ENCODE peak calls at places on chromosomes 3 and 15, in four cellular contexts. One of them, this sample, is unnamed.

GRCh38 chr3:162492446-162493081 is 996.0 kb downstream of the OTOL1 start:
- DNase-seq in MM.1S: no peak
- DNase-seq in foreskin fibroblast: peak
- DNase-seq in lung: no peak
- DNase-seq in this sample: no peak

GRCh38 chr3:117104792-117105191 is 395.2 kb downstream of the TUSC7 start:
- DNase-seq in foreskin fibroblast: peak
- DNase-seq in lung: no peak
- DNase-seq in MM.1S: no peak
- DNase-seq in this sample: no peak

GRCh38 chr3:141643391-141643790 is 94.7 kb upstream of the RNF7 start:
- DNase-seq in MM.1S: no peak
- DNase-seq in foreskin fibroblast: no peak
- DNase-seq in lung: no peak
- DNase-seq in this sample: no peak

GRCh38 chr15:80999623-81000036 is 1.1 kb upstream of the TLNRD1 start:
- DNase-seq in lung: no peak
- DNase-seq in MM.1S: peak
- DNase-seq in foreskin fibroblast: no peak
- DNase-seq in this sample: no peak

GRCh38 chr3:27387625-27388024 is 18.4 kb upstream of the NEK10 start:
- DNase-seq in lung: no peak
- DNase-seq in MM.1S: no peak
- DNase-seq in foreskin fibroblast: no peak
- DNase-seq in this sample: no peak

GRCh38 chr3:126261037-126261436 is 80.7 kb upstream of the ALDH1L1 start:
- DNase-seq in lung: peak
- DNase-seq in MM.1S: no peak
- DNase-seq in foreskin fibroblast: peak
- DNase-seq in this sample: peak

GRCh38 chr3:178804606-178805005 is 267.0 kb downstream of the ZMAT3 start:
- DNase-seq in foreskin fibroblast: peak
- DNase-seq in lung: no peak
- DNase-seq in MM.1S: no peak
- DNase-seq in this sample: no peak

GRCh38 chr3:184505479-184505878 is 56.1 kb upstream of the EPHB3 start:
- DNase-seq in MM.1S: no peak
- DNase-seq in foreskin fibroblast: no peak
- DNase-seq in lung: no peak
- DNase-seq in this sample: no peak

GRCh38 chr15:51369451-51369761 is 28.0 kb downstream of the GLDN start:
- DNase-seq in lung: no peak
- DNase-seq in MM.1S: no peak
- DNase-seq in foreskin fibroblast: no peak
- DNase-seq in this sample: no peak

GRCh38 chr15:49467782-49468181 is 44.7 kb downstream of the FGF7 start:
- DNase-seq in MM.1S: no peak
- DNase-seq in lung: no peak
- DNase-seq in foreskin fibroblast: peak
- DNase-seq in this sample: no peak

GRCh38 chr3:160921020-160921635 is 165.1 kb downstream of the PPM1L start:
- DNase-seq in lung: no peak
- DNase-seq in foreskin fibroblast: peak
- DNase-seq in MM.1S: no peak
- DNase-seq in this sample: no peak

GRCh38 chr15:91279481-91279880 is 179.4 kb downstream of the SV2B start:
- DNase-seq in MM.1S: no peak
- DNase-seq in foreskin fibroblast: no peak
- DNase-seq in lung: no peak
- DNase-seq in this sample: no peak

GRCh38 chr3:132972333-132972732 is 65.9 kb upstream of the TMEM108 start:
- DNase-seq in lung: no peak
- DNase-seq in MM.1S: no peak
- DNase-seq in foreskin fibroblast: peak
- DNase-seq in this sample: no peak

GRCh38 chr3:70621451-70621850 is 309.0 kb upstream of the MDFIC2 start:
- DNase-seq in lung: no peak
- DNase-seq in foreskin fibroblast: no peak
- DNase-seq in MM.1S: no peak
- DNase-seq in this sample: no peak

GRCh38 chr3:43024183-43024865 is 45.2 kb downstream of the GASK1A start:
- DNase-seq in MM.1S: no peak
- DNase-seq in foreskin fibroblast: no peak
- DNase-seq in lung: no peak
- DNase-seq in this sample: no peak

GRCh38 chr3:17384567-17385296 is 357.7 kb downstream of the TBC1D5 start:
- DNase-seq in lung: no peak
- DNase-seq in foreskin fibroblast: peak
- DNase-seq in MM.1S: no peak
- DNase-seq in this sample: no peak

GRCh38 chr3:16357698-16358097 is 92.7 kb downstream of the OXNAD1 start:
- DNase-seq in lung: no peak
- DNase-seq in MM.1S: no peak
- DNase-seq in foreskin fibroblast: no peak
- DNase-seq in this sample: no peak

GRCh38 chr3:156826896-156827882 is 1.0 kb downstream of the LEKR1 start:
- DNase-seq in MM.1S: no peak
- DNase-seq in foreskin fibroblast: no peak
- DNase-seq in lung: no peak
- DNase-seq in this sample: no peak

GRCh38 chr3:47440131-47440530 is 35.6 kb downstream of the SCAP start:
- DNase-seq in MM.1S: no peak
- DNase-seq in lung: no peak
- DNase-seq in foreskin fibroblast: peak
- DNase-seq in this sample: no peak

GRCh38 chr15:49902791-49903481 is 216.1 kb downstream of the ATP8B4 start:
- DNase-seq in MM.1S: no peak
- DNase-seq in lung: no peak
- DNase-seq in foreskin fibroblast: peak
- DNase-seq in this sample: no peak

GRCh38 chr15:40754574-40754882 is 526 bp downstream of the RMDN3 start:
- DNase-seq in foreskin fibroblast: peak
- DNase-seq in MM.1S: no peak
- DNase-seq in lung: no peak
- DNase-seq in this sample: no peak

GRCh38 chr15:60573936-60574335 is 95.0 kb upstream of the ICE2 start:
- DNase-seq in foreskin fibroblast: no peak
- DNase-seq in lung: no peak
- DNase-seq in MM.1S: no peak
- DNase-seq in this sample: no peak

GRCh38 chr3:196981657-196982056 is 13.0 kb upstream of the PIGZ start:
- DNase-seq in lung: no peak
- DNase-seq in MM.1S: no peak
- DNase-seq in foreskin fibroblast: no peak
- DNase-seq in this sample: no peak

GRCh38 chr15:69602095-69602494 is 149.5 kb downstream of the RPLP1 start:
- DNase-seq in MM.1S: no peak
- DNase-seq in foreskin fibroblast: no peak
- DNase-seq in lung: no peak
- DNase-seq in this sample: peak

GRCh38 chr15:69603369-69604049 is 150.9 kb downstream of the RPLP1 start:
- DNase-seq in lung: no peak
- DNase-seq in foreskin fibroblast: no peak
- DNase-seq in MM.1S: no peak
- DNase-seq in this sample: peak

GRCh38 chr15:69602921-69603320 is 150.3 kb downstream of the RPLP1 start:
- DNase-seq in MM.1S: no peak
- DNase-seq in foreskin fibroblast: no peak
- DNase-seq in lung: no peak
- DNase-seq in this sample: peak

GRCh38 chr15:69607101-69607500 is 154.5 kb downstream of the RPLP1 start:
- DNase-seq in lung: no peak
- DNase-seq in MM.1S: no peak
- DNase-seq in foreskin fibroblast: no peak
- DNase-seq in this sample: peak

GRCh38 chr15:69604050-69604378 is 151.4 kb downstream of the RPLP1 start:
- DNase-seq in MM.1S: no peak
- DNase-seq in foreskin fibroblast: no peak
- DNase-seq in lung: no peak
- DNase-seq in this sample: peak
- TF ChIP-seq CTCF in MM.1S: peak
- TF ChIP-seq CTCF in foreskin fibroblast: no peak
- TF ChIP-seq CTCF in lung: no peak
- TF ChIP-seq CTCF in this sample: no peak

GRCh38 chr3:106067711-106068110 is 198.9 kb upstream of the CBLB start:
- DNase-seq in MM.1S: no peak
- DNase-seq in foreskin fibroblast: no peak
- DNase-seq in lung: no peak
- DNase-seq in this sample: no peak

GRCh38 chr3:106068386-106068785 is 199.6 kb upstream of the CBLB start:
- DNase-seq in foreskin fibroblast: no peak
- DNase-seq in lung: no peak
- DNase-seq in MM.1S: no peak
- DNase-seq in this sample: no peak

GRCh38 chr3:106071306-106071705 is 202.5 kb upstream of the CBLB start:
- DNase-seq in foreskin fibroblast: no peak
- DNase-seq in lung: no peak
- DNase-seq in MM.1S: no peak
- DNase-seq in this sample: no peak

GRCh38 chr3:106070187-106070586 is 201.4 kb upstream of the CBLB start:
- DNase-seq in lung: no peak
- DNase-seq in MM.1S: no peak
- DNase-seq in foreskin fibroblast: no peak
- DNase-seq in this sample: no peak

DNA sequence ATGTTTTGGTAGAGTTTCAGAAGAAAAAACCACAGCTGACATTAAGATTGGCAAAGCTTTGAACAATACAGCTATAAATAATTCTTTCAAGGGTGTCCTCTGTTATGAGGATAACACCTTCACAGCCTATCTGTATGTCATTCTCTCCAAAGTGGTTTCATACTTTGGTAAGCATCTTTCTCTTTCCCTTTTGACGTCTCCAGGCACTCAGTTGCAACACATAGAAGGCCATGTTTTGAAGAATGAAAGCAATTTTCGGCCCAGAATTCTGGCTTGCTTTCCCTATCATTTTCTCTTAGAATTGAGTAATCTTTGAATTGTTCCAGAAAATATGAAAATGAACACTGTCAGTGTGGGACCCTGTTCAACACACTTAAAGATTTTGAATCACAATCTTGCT is 200.0 kb upstream of the CBLB start:
- DNase-seq in lung: no peak
- DNase-seq in foreskin fibroblast: peak
- DNase-seq in MM.1S: peak
- DNase-seq in this sample: no peak
- H3K4me3 ChIP-seq in lung: no peak
- H3K4me3 ChIP-seq in foreskin fibroblast: no peak
- H3K4me3 ChIP-seq in MM.1S: no peak
- H3K4me3 ChIP-seq in this sample: no peak

DNA sequence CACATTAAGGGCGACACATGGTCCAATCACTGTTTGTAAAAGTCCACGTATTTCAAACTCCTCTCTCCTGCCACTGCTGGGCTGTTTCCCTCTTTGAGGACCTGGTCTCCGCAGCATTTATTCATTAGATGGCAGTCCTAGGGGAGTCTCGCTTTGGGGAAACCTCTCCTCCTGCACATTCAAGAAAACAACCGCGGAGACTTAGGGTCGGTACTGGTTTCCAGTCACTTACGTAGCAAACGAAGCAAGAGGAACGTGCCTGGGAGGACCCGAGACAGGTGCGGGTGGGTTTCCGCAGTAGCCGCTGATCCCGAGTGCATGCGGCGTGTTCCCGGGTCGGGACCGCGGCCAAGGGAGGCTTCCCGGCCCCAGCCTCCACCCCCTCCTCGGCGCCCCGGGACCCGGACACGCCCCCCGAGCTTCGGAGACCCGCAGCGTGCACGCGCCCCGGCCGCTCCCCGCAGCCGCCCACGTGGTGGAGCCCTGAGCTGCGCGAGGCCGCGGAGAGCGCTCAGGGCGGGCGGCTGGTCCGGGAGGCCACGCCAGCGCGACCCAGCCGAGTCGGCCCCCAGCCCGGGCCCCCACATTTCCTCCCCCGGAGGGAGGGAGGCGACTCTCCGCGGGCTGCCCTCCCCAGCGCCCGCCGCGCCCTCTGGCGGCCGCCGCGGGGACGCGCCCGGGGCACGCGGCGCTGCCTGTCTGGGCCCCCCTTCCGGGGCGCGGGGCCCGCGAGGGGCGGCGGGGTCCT is 1.1 kb upstream of the IGF1R start:
- DNase-seq in MM.1S: peak
- DNase-seq in foreskin fibroblast: peak
- DNase-seq in lung: peak
- DNase-seq in this sample: no peak
- TF ChIP-seq CTCF in MM.1S: no peak
- TF ChIP-seq CTCF in foreskin fibroblast: no peak
- TF ChIP-seq CTCF in lung: no peak
- TF ChIP-seq CTCF in this sample: peak

DNA sequence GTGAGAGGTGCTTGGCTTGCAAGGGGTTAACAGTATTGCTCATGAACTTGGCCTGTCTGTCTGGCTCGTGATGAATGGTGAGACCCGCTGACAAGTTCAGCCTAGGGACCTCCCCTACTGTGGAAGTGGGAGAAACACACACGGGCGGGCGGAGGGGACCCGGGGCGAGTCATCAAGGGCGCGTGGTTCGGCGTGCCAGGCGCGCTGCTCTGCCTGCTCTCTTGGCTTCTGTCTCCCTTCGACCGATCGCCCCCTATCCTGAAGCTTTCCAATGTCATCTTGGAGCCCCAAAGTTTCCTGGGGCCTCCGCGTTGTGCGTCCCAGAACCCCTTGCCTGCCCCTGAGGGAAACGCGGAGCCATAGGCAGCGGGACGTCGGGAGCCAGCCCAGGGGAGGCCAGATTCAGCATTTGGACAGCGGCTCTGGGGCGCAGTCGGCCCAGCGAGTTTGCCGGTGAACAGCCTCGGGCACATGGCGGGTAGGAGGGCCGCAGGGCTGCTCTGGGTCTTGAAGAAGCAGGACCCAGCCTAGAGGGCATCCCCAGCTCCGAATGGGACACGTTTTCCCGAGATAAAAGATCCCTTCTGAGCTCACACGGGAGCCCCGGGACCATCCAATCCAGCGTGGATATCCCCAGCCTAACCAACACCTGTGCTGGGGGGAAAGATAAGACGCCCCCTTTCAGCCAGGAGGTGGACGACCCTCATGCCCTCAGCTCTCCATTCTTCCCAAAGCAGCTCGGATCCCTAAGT is 27.0 kb upstream of the POLG start:
- DNase-seq in lung: peak
- DNase-seq in MM.1S: peak
- DNase-seq in foreskin fibroblast: peak
- DNase-seq in this sample: no peak
- H3K4me3 ChIP-seq in lung: no peak
- H3K4me3 ChIP-seq in MM.1S: peak
- H3K4me3 ChIP-seq in foreskin fibroblast: no peak
- H3K4me3 ChIP-seq in this sample: no peak

GRCh38 chr15:70096215-70096974 is 1.3 kb downstream of the TLE3 start:
- DNase-seq in foreskin fibroblast: peak
- DNase-seq in MM.1S: peak
- DNase-seq in lung: peak
- DNase-seq in this sample: no peak
- TF ChIP-seq CTCF in foreskin fibroblast: no peak
- TF ChIP-seq CTCF in MM.1S: no peak
- TF ChIP-seq CTCF in lung: no peak
- TF ChIP-seq CTCF in this sample: no peak

GRCh38 chr15:77001966-77002365 is 7.0 kb downstream of the PSTPIP1 start:
- DNase-seq in foreskin fibroblast: no peak
- DNase-seq in lung: no peak
- DNase-seq in MM.1S: no peak
- DNase-seq in this sample: no peak
- H3K4me3 ChIP-seq in foreskin fibroblast: no peak
- H3K4me3 ChIP-seq in lung: no peak
- H3K4me3 ChIP-seq in MM.1S: no peak
- H3K4me3 ChIP-seq in this sample: no peak

GRCh38 chr3:34213481-34213880 is 415.1 kb downstream of the PDCD6IP start:
- DNase-seq in MM.1S: no peak
- DNase-seq in foreskin fibroblast: no peak
- DNase-seq in lung: no peak
- DNase-seq in this sample: no peak
- TF ChIP-seq CTCF in MM.1S: no peak
- TF ChIP-seq CTCF in foreskin fibroblast: no peak
- TF ChIP-seq CTCF in lung: no peak
- TF ChIP-seq CTCF in this sample: no peak

This sample was measured in right atrium auricular region.